ENCODE peak calls at places on chromosomes 4 and X, in nine cellular contexts. X is GM06990; V is bronchial epithelial cell; B is WTC11; I is GM12864; H is stomach; K is A172; D is omental fat pad; A is activated CD4-positive, alpha-beta T cell treated with anti-CD3 and anti-CD28 coated beads for 36 hours. N is an unnamed sample.

GRCh38 chr4:57103051-57103450 is 7.1 kb downstream of the IGFBP7 start:
- DNase-seq in V (no peak), H (no peak), A (no peak), B (no peak), D (no peak), X (no peak), K (no peak), I (no peak), N (no peak)

GRCh38 chr4:7759635-7760034 is 180.0 kb downstream of the AFAP1 start:
- DNase-seq in B (no peak), H (no peak), V (no peak), X (no peak), D (no peak), K (no peak), I (no peak), A (no peak), N (no peak)

GRCh38 chr4:87896020-87896621 is 63.4 kb downstream of the MEPE start:
- DNase-seq in H (no peak), V (peak), B (no peak), K (peak), X (no peak), D (no peak), A (peak), I (no peak), N (peak)

GRCh38 chr4:139825523-139826014 is 159.9 kb downstream of the MGST2 start:
- DNase-seq in K (no peak), I (no peak), B (no peak), X (no peak), A (no peak), V (no peak), D (no peak), H (no peak), N (no peak)

GRCh38 chr4:6134612-6135220 is 65.6 kb downstream of the JAKMIP1 start:
- DNase-seq in I (peak), H (no peak), V (no peak), X (peak), A (peak), B (no peak), K (peak), D (no peak), N (no peak)

GRCh38 chr4:62706423-62706822 is 1506.3 kb downstream of the ADGRL3 start:
- DNase-seq in X (no peak), D (no peak), I (no peak), H (no peak), A (no peak), B (no peak), V (no peak), K (no peak), N (no peak)

GRCh38 chr4:81427605-81427922 is 44.1 kb downstream of the RASGEF1B start:
- DNase-seq in A (no peak), X (no peak), K (no peak), B (peak), V (no peak), I (no peak), H (no peak), D (no peak), N (no peak)

GRCh38 chrX:155048997-155049619 is 21.8 kb downstream of the CMC4 start:
- DNase-seq in K (peak), A (peak), B (peak), V (peak), D (no peak), I (no peak), X (no peak), H (peak), N (peak)

GRCh38 chr4:138275946-138276621 is 33.9 kb upstream of the SLC7A11 start:
- DNase-seq in I (no peak), A (no peak), H (no peak), D (no peak), X (no peak), B (no peak), V (peak), K (peak), N (no peak)

N was measured in lung.